ENCODE peak calls at places on chromosomes 13 and 19, in four cellular contexts. X is uterus, T is HAP-1, J is neural progenitor cell. H is an unnamed sample.

GRCh38 chr13:60226507-60226906 is 62.8 kb upstream of the DIAPH3 start:
- DNase-seq in X (no peak), T (peak; percentile 11), J (peak; percentile 69), H (no peak)

GRCh38 chr13:91381371-91381770 is 17.1 kb upstream of the GPC5 start:
- DNase-seq in X (no peak), T (no peak), J (peak; percentile 28), H (no peak)

GRCh38 chr13:24097064-24097463 is 63.5 kb upstream of the SPATA13 start:
- DNase-seq in X (no peak), T (no peak), J (no peak), H (no peak)

GRCh38 chr13:107874456-107874855 is 340.9 kb downstream of the LIG4 start:
- DNase-seq in X (no peak), T (no peak), J (no peak), H (no peak)

GRCh38 chr13:40345654-40346372 is 320.6 kb downstream of the FOXO1 start:
- DNase-seq in X (peak; percentile 58), T (no peak), J (peak; percentile 37), H (no peak)

GRCh38 chr19:47109541-47110375 is 3.8 kb downstream of the ZC3H4 start:
- DNase-seq in X (peak; percentile 43), T (peak; percentile 39), J (no peak), H (no peak)

GRCh38 chr13:26370495-26370990 is 116.6 kb downstream of the CDK8 start:
- DNase-seq in X (no peak), T (no peak), J (no peak), H (no peak)

GRCh38 chr19:43439183-43440063 is 24.7 kb downstream of the TEX101 start:
- DNase-seq in X (no peak), T (no peak), J (no peak), H (no peak)

GRCh38 chr13:23392925-23393645 is 40.4 kb downstream of the SACS start:
- DNase-seq in X (no peak), T (no peak), J (no peak), H (no peak)

GRCh38 chr19:29212614-29213573 is at the start of gene UQCRFS1:
- DNase-seq in X (peak; percentile 90), T (peak; percentile 88), J (peak; percentile 98), H (peak; percentile 92)

GRCh38 chr19:40191836-40192646 is 815 bp downstream of the MAP3K10 start:
- DNase-seq in X (no peak), T (peak; percentile 29), J (peak; percentile 89), H (peak; percentile 59)

GRCh38 chr19:32581704-32582164 is 744 bp downstream of the PDCD5 start:
- DNase-seq in X (peak; percentile 28), T (no peak), J (peak; percentile 57), H (no peak)

GRCh38 chr13:110398564-110399507 is 91.8 kb downstream of the COL4A2 start:
- DNase-seq in X (peak; percentile 6), T (no peak), J (no peak), H (no peak)

GRCh38 chr19:42246143-42246868 is 3.9 kb upstream of the GSK3A start:
- DNase-seq in X (peak; percentile 85), T (no peak), J (peak; percentile 80), H (peak; percentile 83)

GRCh38 chr19:3653865-3654513 is 27.4 kb upstream of the CACTIN start:
- DNase-seq in X (no peak), T (no peak), J (peak; percentile 29), H (no peak)

GRCh38 chr13:113552786-113553540 is 31.6 kb upstream of the TFDP1 start:
- DNase-seq in X (no peak), T (no peak), J (no peak), H (no peak)

GRCh38 chr19:56252699-56253422 is 19.7 kb upstream of the EDDM13 start:
- DNase-seq in X (peak; percentile 37), T (peak; percentile 58), J (peak; percentile 91), H (peak; percentile 55)

GRCh38 chr19:45601524-45602522 is at the start of gene GPR4:
- DNase-seq in X (no peak), T (no peak), J (peak; percentile 81), H (no peak)

GRCh38 chr13:106873810-106874209 is 305.9 kb upstream of the ARGLU1 start:
- DNase-seq in X (no peak), T (no peak), J (no peak), H (no peak)

GRCh38 chr13:28529836-28530235 is 34.9 kb upstream of the FLT1 start:
- DNase-seq in X (no peak), T (no peak), J (no peak), H (no peak)

GRCh38 chr13:66313408-66313807 is 916.7 kb downstream of the PCDH9 start:
- DNase-seq in X (no peak), T (no peak), J (no peak), H (no peak)

GRCh38 chr19:3406571-3407111 is 40.3 kb downstream of the NFIC start:
- DNase-seq in X (no peak), T (no peak), J (no peak), H (peak; percentile 32)

GRCh38 chr13:84607614-84608013 is 725.3 kb upstream of the SLITRK1 start:
- DNase-seq in X (no peak), T (no peak), J (no peak), H (no peak)

GRCh38 chr19:12364391-12365093 is 941 bp downstream of the ZNF442 start:
- DNase-seq in X (peak; percentile 16), T (no peak), J (peak; percentile 33), H (peak; percentile 35)

GRCh38 chr13:29434217-29434940 is 161.1 kb downstream of the SLC7A1 start:
- DNase-seq in X (no peak), T (no peak), J (no peak), H (no peak)

GRCh38 chr19:16051254-16052025 is 24.9 kb upstream of the TPM4 start:
- DNase-seq in X (no peak), T (no peak), J (no peak), H (no peak)

GRCh38 chr19:39996218-39996810 is 546 bp upstream of the ZNF546 start:
- DNase-seq in X (no peak), T (peak; percentile 14), J (no peak), H (no peak)

GRCh38 chr19:8681345-8682021 is 17.1 kb downstream of the ACTL9 start:
- DNase-seq in X (no peak), T (no peak), J (no peak), H (no peak)

GRCh38 chr13:109626386-109627171 is 159.8 kb downstream of the IRS2 start:
- DNase-seq in X (no peak), T (no peak), J (peak; percentile 10), H (no peak)

GRCh38 chr19:14091086-14091884 is 734 bp upstream of the SAMD1 start:
- DNase-seq in X (peak; percentile 51), T (peak; percentile 62), J (no peak), H (peak; percentile 85)

GRCh38 chr19:32197896-32198882 is 147.2 kb upstream of the ZNF507 start:
- DNase-seq in X (no peak), T (no peak), J (no peak), H (no peak)

GRCh38 chr19:4199699-4200293 is 17.3 kb downstream of the ANKRD24 start:
- DNase-seq in X (no peak), T (no peak), J (peak; percentile 37), H (no peak)

GRCh38 chr19:40247178-40247577 is 20.7 kb upstream of the CCNP start:
- DNase-seq in X (no peak), T (no peak), J (no peak), H (no peak)

GRCh38 chr13:35894636-35895035 is 236.5 kb downstream of the DCLK1 start:
- DNase-seq in X (no peak), T (no peak), J (no peak), H (no peak)
- H3K4me1 ChIP-seq in X (no peaks in the 10 kb centered on the region), T (no peaks in the 10 kb centered on the region), J (no peaks in the 10 kb centered on the region), H (no peaks in the 10 kb centered on the region)

DNA sequence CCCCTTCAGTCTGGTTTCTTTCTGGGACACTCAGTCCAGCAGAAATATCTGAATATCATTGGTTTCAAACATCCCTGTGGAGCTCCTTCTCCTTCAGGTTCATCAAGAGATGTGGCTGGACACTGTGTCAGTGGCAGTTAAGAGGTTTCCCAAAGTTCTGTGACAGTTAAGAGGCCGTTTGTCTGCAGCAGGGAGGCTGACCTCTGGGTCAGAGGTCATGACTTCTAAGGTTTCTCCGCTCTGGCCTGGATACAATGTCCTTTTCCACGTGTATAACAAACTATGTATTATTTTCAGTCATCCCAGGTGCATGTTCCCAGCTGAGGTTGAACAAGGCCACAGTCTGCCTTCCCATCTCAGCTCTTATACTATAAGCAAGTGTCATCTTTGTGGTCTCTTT is 174.9 kb downstream of the B3GLCT start:
- DNase-seq in X (no peak), T (no peak), J (peak; percentile 59), H (no peak)
- H3K4me1 ChIP-seq in X (no peaks in the 10 kb centered on the region), T (no peaks in the 10 kb centered on the region), J (peaks cover 11% of the 10 kb centered on the region), H (no peaks in the 10 kb centered on the region)

DNA sequence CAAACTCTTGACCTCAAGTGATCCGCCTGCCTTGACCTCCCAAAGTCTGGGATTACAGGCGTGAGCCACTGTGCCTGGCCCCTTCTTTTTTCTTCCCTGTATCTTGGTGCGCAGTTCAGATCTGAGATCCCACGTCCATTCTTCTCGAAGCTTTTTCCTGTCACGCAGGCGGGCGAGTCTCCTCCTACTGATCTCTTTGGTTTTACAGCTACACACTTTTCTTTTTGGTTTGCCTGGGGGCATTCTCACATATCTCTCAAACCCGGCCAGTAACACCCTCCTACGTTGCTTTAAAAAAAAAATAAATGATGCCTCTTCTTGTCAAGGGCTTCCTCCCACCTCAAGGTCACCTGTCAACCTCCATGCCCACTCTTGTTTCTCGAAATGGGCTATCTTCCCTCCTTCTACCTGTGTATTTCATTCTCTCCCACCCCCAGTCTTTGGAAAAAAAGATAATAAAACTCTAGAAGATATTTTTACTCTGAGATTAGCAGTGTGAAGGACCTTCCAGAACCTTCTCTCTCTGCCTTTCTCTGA is 12.1 kb downstream of the TMPRSS9 start:
- DNase-seq in X (no peak), T (peak; percentile 18), J (no peak), H (no peak)
- H3K4me1 ChIP-seq in X (no peaks in the 10 kb centered on the region), T (peaks cover 7% of the 10 kb centered on the region), J (no peaks in the 10 kb centered on the region), H (no peaks in the 10 kb centered on the region)

GRCh38 chr19:49927526-49928264 is 1.3 kb upstream of the ATF5 start:
- DNase-seq in X (no peak), T (no peak), J (no peak), H (no peak)
- H3K4me1 ChIP-seq in X (no peaks in the 10 kb centered on the region), T (peaks cover 20% of the 10 kb centered on the region), J (peaks cover 9% of the 10 kb centered on the region), H (peaks cover 10% of the 10 kb centered on the region)

GRCh38 chr13:79402074-79402635 is 3.9 kb downstream of the RBM26 start:
- DNase-seq in X (no peak), T (no peak), J (no peak), H (no peak)
- H3K4me1 ChIP-seq in X (no peaks in the 10 kb centered on the region), T (peaks cover 29% of the 10 kb centered on the region), J (peaks cover 50% of the 10 kb centered on the region), H (peaks cover 9% of the 10 kb centered on the region)

GRCh38 chr13:41460930-41461329 is 3.6 kb downstream of the RGCC start:
- DNase-seq in X (no peak), T (no peak), J (no peak), H (no peak)

GRCh38 chr13:41461527-41462124 is 4.3 kb downstream of the RGCC start:
- DNase-seq in X (no peak), T (no peak), J (no peak), H (no peak)

GRCh38 chr13:41463823-41464602 is 6.7 kb downstream of the RGCC start:
- DNase-seq in X (no peak), T (no peak), J (no peak), H (no peak)

GRCh38 chr13:41459754-41460111 is 2.4 kb downstream of the RGCC start:
- DNase-seq in X (no peak), T (no peak), J (no peak), H (no peak)

GRCh38 chr13:41462427-41462826 is 5.1 kb downstream of the RGCC start:
- DNase-seq in X (no peak), T (no peak), J (no peak), H (no peak)
- H3K4me1 ChIP-seq in X (no peaks in the 10 kb centered on the region), T (peaks cover 5% of the 10 kb centered on the region), J (no peaks in the 10 kb centered on the region), H (peaks cover 2% of the 10 kb centered on the region)